ENCODE peak calls at places on chromosomes 4 and X, in ten cellular contexts. One of them, this sample, is unnamed.

GRCh38 chrX:120697053-120697452 is 67.2 kb upstream of the C1GALT1C1 start:
- DNase-seq in cardiac muscle cell: no peak
- DNase-seq in SJCRH30: no peak
- DNase-seq in pancreas: no peak
- DNase-seq in mucosa of descending colon: no peak
- DNase-seq in choroid plexus epithelial cell: no peak
- DNase-seq in RWPE2: no peak
- DNase-seq in HFF-Myc: no peak
- DNase-seq in A673: no peak
- DNase-seq in GM12864: peak
- DNase-seq in this sample: no peak

GRCh38 chr4:15577508-15577907 is 77.6 kb downstream of the FBXL5 start:
- DNase-seq in cardiac muscle cell: no peak
- DNase-seq in SJCRH30: no peak
- DNase-seq in pancreas: no peak
- DNase-seq in mucosa of descending colon: no peak
- DNase-seq in choroid plexus epithelial cell: peak
- DNase-seq in RWPE2: no peak
- DNase-seq in HFF-Myc: no peak
- DNase-seq in A673: no peak
- DNase-seq in GM12864: no peak
- DNase-seq in this sample: no peak

GRCh38 chr4:5941601-5942000 is 48.7 kb upstream of the CRMP1 start:
- DNase-seq in cardiac muscle cell: no peak
- DNase-seq in SJCRH30: no peak
- DNase-seq in pancreas: no peak
- DNase-seq in mucosa of descending colon: no peak
- DNase-seq in choroid plexus epithelial cell: no peak
- DNase-seq in RWPE2: peak
- DNase-seq in HFF-Myc: no peak
- DNase-seq in A673: no peak
- DNase-seq in GM12864: no peak
- DNase-seq in this sample: no peak

GRCh38 chr4:15398732-15399131 is 29.1 kb upstream of the C1QTNF7 start:
- DNase-seq in cardiac muscle cell: no peak
- DNase-seq in SJCRH30: no peak
- DNase-seq in pancreas: no peak
- DNase-seq in mucosa of descending colon: no peak
- DNase-seq in choroid plexus epithelial cell: no peak
- DNase-seq in RWPE2: no peak
- DNase-seq in HFF-Myc: no peak
- DNase-seq in A673: no peak
- DNase-seq in GM12864: no peak
- DNase-seq in this sample: peak

GRCh38 chr4:89751416-89751815 is 85.5 kb downstream of the SNCA start:
- DNase-seq in cardiac muscle cell: no peak
- DNase-seq in SJCRH30: peak
- DNase-seq in pancreas: no peak
- DNase-seq in mucosa of descending colon: no peak
- DNase-seq in choroid plexus epithelial cell: no peak
- DNase-seq in RWPE2: no peak
- DNase-seq in HFF-Myc: no peak
- DNase-seq in A673: no peak
- DNase-seq in GM12864: no peak
- DNase-seq in this sample: no peak

GRCh38 chrX:3415011-3415410 is 68.6 kb upstream of the MXRA5 start:
- DNase-seq in cardiac muscle cell: no peak
- DNase-seq in SJCRH30: no peak
- DNase-seq in pancreas: no peak
- DNase-seq in mucosa of descending colon: no peak
- DNase-seq in choroid plexus epithelial cell: no peak
- DNase-seq in RWPE2: no peak
- DNase-seq in HFF-Myc: no peak
- DNase-seq in A673: no peak
- DNase-seq in GM12864: no peak
- DNase-seq in this sample: no peak

GRCh38 chrX:139213241-139213709 is 317.3 kb upstream of the F9 start:
- DNase-seq in cardiac muscle cell: no peak
- DNase-seq in SJCRH30: no peak
- DNase-seq in pancreas: no peak
- DNase-seq in mucosa of descending colon: no peak
- DNase-seq in choroid plexus epithelial cell: no peak
- DNase-seq in RWPE2: no peak
- DNase-seq in HFF-Myc: no peak
- DNase-seq in A673: peak
- DNase-seq in GM12864: no peak
- DNase-seq in this sample: no peak

GRCh38 chr4:90443231-90443630 is 316.0 kb downstream of the CCSER1 start:
- DNase-seq in cardiac muscle cell: no peak
- DNase-seq in SJCRH30: no peak
- DNase-seq in pancreas: no peak
- DNase-seq in mucosa of descending colon: no peak
- DNase-seq in choroid plexus epithelial cell: no peak
- DNase-seq in RWPE2: no peak
- DNase-seq in HFF-Myc: no peak
- DNase-seq in A673: no peak
- DNase-seq in GM12864: no peak
- DNase-seq in this sample: peak

GRCh38 chr4:26152051-26152450 is 168.8 kb upstream of the RBPJ start:
- DNase-seq in cardiac muscle cell: no peak
- DNase-seq in SJCRH30: peak
- DNase-seq in pancreas: no peak
- DNase-seq in mucosa of descending colon: no peak
- DNase-seq in choroid plexus epithelial cell: no peak
- DNase-seq in RWPE2: no peak
- DNase-seq in HFF-Myc: no peak
- DNase-seq in A673: no peak
- DNase-seq in GM12864: no peak
- DNase-seq in this sample: no peak

GRCh38 chr4:165922747-165923146 is 49.7 kb downstream of the TLL1 start:
- DNase-seq in cardiac muscle cell: no peak
- DNase-seq in SJCRH30: no peak
- DNase-seq in pancreas: no peak
- DNase-seq in mucosa of descending colon: no peak
- DNase-seq in choroid plexus epithelial cell: no peak
- DNase-seq in RWPE2: no peak
- DNase-seq in HFF-Myc: no peak
- DNase-seq in A673: no peak
- DNase-seq in GM12864: no peak
- DNase-seq in this sample: no peak

DNA sequence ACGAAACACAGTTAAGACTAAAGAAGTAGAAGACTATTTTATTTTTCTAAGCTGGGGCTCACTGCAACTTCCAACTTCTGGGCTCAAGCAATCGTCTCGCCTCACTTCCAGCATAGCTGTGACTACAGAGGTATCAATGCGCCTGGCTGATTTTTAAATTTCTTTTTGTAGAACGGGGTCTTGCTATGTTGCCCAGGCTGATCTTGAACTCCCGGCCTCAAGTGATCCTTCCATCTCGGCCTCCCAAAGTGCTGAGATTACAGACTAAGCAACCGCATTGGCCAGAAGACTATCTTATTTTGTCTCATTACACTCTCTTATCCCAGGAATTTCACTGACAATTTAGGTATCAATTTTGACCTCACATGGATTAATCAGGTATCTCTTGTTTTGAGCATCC is 1.2 kb downstream of the LAMTOR3 start:
- DNase-seq in cardiac muscle cell: no peak
- DNase-seq in SJCRH30: no peak
- DNase-seq in pancreas: no peak
- DNase-seq in mucosa of descending colon: no peak
- DNase-seq in choroid plexus epithelial cell: no peak
- DNase-seq in RWPE2: no peak
- DNase-seq in HFF-Myc: no peak
- DNase-seq in A673: no peak
- DNase-seq in GM12864: no peak
- DNase-seq in this sample: no peak
- H3K4me3 ChIP-seq in cardiac muscle cell: no peak
- H3K4me3 ChIP-seq in SJCRH30: peak
- H3K4me3 ChIP-seq in pancreas: no peak
- H3K4me3 ChIP-seq in mucosa of descending colon: no peak
- H3K4me3 ChIP-seq in choroid plexus epithelial cell: peak
- H3K4me3 ChIP-seq in RWPE2: peak
- H3K4me3 ChIP-seq in HFF-Myc: peak
- H3K4me3 ChIP-seq in A673: peak
- H3K4me3 ChIP-seq in GM12864: peak
- H3K4me3 ChIP-seq in this sample: peak

GRCh38 chr4:185318679-185319078 is 77.0 kb downstream of the LRP2BP start:
- DNase-seq in cardiac muscle cell: peak
- DNase-seq in SJCRH30: no peak
- DNase-seq in pancreas: no peak
- DNase-seq in mucosa of descending colon: no peak
- DNase-seq in choroid plexus epithelial cell: peak
- DNase-seq in RWPE2: no peak
- DNase-seq in HFF-Myc: no peak
- DNase-seq in A673: peak
- DNase-seq in GM12864: no peak
- DNase-seq in this sample: peak
- H3K4me3 ChIP-seq in cardiac muscle cell: no peak
- H3K4me3 ChIP-seq in SJCRH30: no peak
- H3K4me3 ChIP-seq in pancreas: no peak
- H3K4me3 ChIP-seq in mucosa of descending colon: no peak
- H3K4me3 ChIP-seq in choroid plexus epithelial cell: no peak
- H3K4me3 ChIP-seq in RWPE2: no peak
- H3K4me3 ChIP-seq in HFF-Myc: no peak
- H3K4me3 ChIP-seq in A673: no peak
- H3K4me3 ChIP-seq in GM12864: no peak
- H3K4me3 ChIP-seq in this sample: no peak

GRCh38 chrX:17361620-17362019 is 13.4 kb upstream of the NHS start:
- DNase-seq in cardiac muscle cell: no peak
- DNase-seq in SJCRH30: peak
- DNase-seq in pancreas: no peak
- DNase-seq in mucosa of descending colon: no peak
- DNase-seq in choroid plexus epithelial cell: peak
- DNase-seq in RWPE2: no peak
- DNase-seq in HFF-Myc: no peak
- DNase-seq in A673: peak
- DNase-seq in GM12864: no peak
- DNase-seq in this sample: no peak

GRCh38 chrX:17355976-17356375 is 19.0 kb upstream of the NHS start:
- DNase-seq in cardiac muscle cell: no peak
- DNase-seq in SJCRH30: no peak
- DNase-seq in pancreas: no peak
- DNase-seq in mucosa of descending colon: no peak
- DNase-seq in choroid plexus epithelial cell: no peak
- DNase-seq in RWPE2: no peak
- DNase-seq in HFF-Myc: no peak
- DNase-seq in A673: no peak
- DNase-seq in GM12864: no peak
- DNase-seq in this sample: no peak

DNA sequence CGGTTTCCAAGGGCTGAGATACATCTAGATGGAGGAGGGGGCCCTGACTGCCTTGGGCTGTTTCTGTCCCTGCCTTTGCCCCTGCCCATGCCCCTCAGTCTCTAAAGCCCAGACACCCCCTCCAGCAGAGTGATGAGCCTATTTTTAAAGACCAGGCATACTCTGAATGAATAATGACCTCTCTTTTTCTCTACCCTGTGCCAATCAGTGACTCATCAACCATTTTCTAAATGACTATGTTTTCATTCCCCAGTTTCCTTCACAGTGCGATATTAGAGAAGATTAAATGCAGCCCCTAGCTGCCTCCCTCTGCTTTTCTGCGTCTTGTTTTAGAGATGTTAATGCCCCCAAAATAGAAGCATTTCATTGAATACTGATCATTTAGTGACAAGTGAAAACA is 15.5 kb upstream of the NHS start:
- DNase-seq in cardiac muscle cell: peak
- DNase-seq in SJCRH30: no peak
- DNase-seq in pancreas: no peak
- DNase-seq in mucosa of descending colon: no peak
- DNase-seq in choroid plexus epithelial cell: peak
- DNase-seq in RWPE2: no peak
- DNase-seq in HFF-Myc: no peak
- DNase-seq in A673: peak
- DNase-seq in GM12864: no peak
- DNase-seq in this sample: peak
- H3K4me3 ChIP-seq in cardiac muscle cell: no peak
- H3K4me3 ChIP-seq in SJCRH30: no peak
- H3K4me3 ChIP-seq in pancreas: no peak
- H3K4me3 ChIP-seq in mucosa of descending colon: no peak
- H3K4me3 ChIP-seq in choroid plexus epithelial cell: no peak
- H3K4me3 ChIP-seq in RWPE2: no peak
- H3K4me3 ChIP-seq in HFF-Myc: no peak
- H3K4me3 ChIP-seq in A673: no peak
- H3K4me3 ChIP-seq in GM12864: no peak
- H3K4me3 ChIP-seq in this sample: no peak

GRCh38 chr4:107600993-107601392 is 119.0 kb downstream of the PAPSS1 start:
- DNase-seq in cardiac muscle cell: no peak
- DNase-seq in SJCRH30: no peak
- DNase-seq in pancreas: no peak
- DNase-seq in mucosa of descending colon: no peak
- DNase-seq in choroid plexus epithelial cell: no peak
- DNase-seq in RWPE2: no peak
- DNase-seq in HFF-Myc: no peak
- DNase-seq in A673: no peak
- DNase-seq in GM12864: no peak
- DNase-seq in this sample: no peak
- H3K4me3 ChIP-seq in cardiac muscle cell: no peak
- H3K4me3 ChIP-seq in SJCRH30: no peak
- H3K4me3 ChIP-seq in pancreas: no peak
- H3K4me3 ChIP-seq in mucosa of descending colon: no peak
- H3K4me3 ChIP-seq in choroid plexus epithelial cell: no peak
- H3K4me3 ChIP-seq in RWPE2: no peak
- H3K4me3 ChIP-seq in HFF-Myc: no peak
- H3K4me3 ChIP-seq in A673: no peak
- H3K4me3 ChIP-seq in GM12864: no peak
- H3K4me3 ChIP-seq in this sample: no peak

This sample was measured in epithelial cell of esophagus.